ENCODE peak calls at places on chromosomes 1 and 21, in four cellular contexts. Z is neuronal stem cell; E is stimulated activated naive CD8-positive, alpha-beta T cell treated with anti-CD3 and anti-CD28 coated beads, Interleukin-15, amount 100 ng/mL, for 72 hours; R is AG08396. J is an unnamed sample.

GRCh38 chr1:29986986-29987385 is 736.4 kb downstream of the MATN1 start:
- DNase-seq in R (no peak), Z (no peak), E (no peak), J (no peak)

GRCh38 chr1:225559902-225560301 is 93.0 kb downstream of the ENAH start:
- DNase-seq in R (no peak), E (no peak), Z (no peak), J (no peak)

GRCh38 chr1:116986531-116987255 is 14.9 kb upstream of the CD101 start:
- DNase-seq in R (no peak), E (peak), Z (no peak), J (no peak)

GRCh38 chr1:75615664-75616435 is 4.9 kb upstream of the SLC44A5 start:
- DNase-seq in E (peak), R (peak), Z (peak), J (no peak)

GRCh38 chr1:214439352-214440119 is 111.9 kb downstream of the PTPN14 start:
- DNase-seq in Z (no peak), E (peak), R (no peak), J (peak)

GRCh38 chr1:47771766-47772165 is 225.4 kb downstream of the TRABD2B start:
- DNase-seq in R (no peak), E (no peak), Z (no peak), J (no peak)

GRCh38 chr1:179026813-179027664 is 1.3 kb downstream of the FAM20B start:
- DNase-seq in E (no peak), R (no peak), Z (no peak), J (no peak)

GRCh38 chr1:11156958-11157357 is 32.2 kb upstream of the ANGPTL7 start:
- DNase-seq in R (no peak), E (no peak), Z (no peak), J (no peak)

GRCh38 chr21:38376693-38377092 is 119.9 kb downstream of the KCNJ15 start:
- DNase-seq in R (no peak), E (no peak), Z (no peak), J (no peak)

GRCh38 chr1:202221911-202222909 is 28.6 kb downstream of the LGR6 start:
- DNase-seq in E (no peak), R (no peak), Z (no peak), J (peak)

GRCh38 chr1:211583011-211583995 is 4.3 kb upstream of the SLC30A1 start:
- DNase-seq in E (no peak), R (no peak), Z (no peak), J (no peak)

GRCh38 chr1:67645495-67646144 is 39.4 kb upstream of the GADD45A start:
- DNase-seq in E (no peak), Z (peak), R (no peak), J (no peak)

GRCh38 chr1:2127181-2128145 is 67.1 kb downstream of the FAAP20 start:
- DNase-seq in R (no peak), Z (no peak), E (no peak), J (no peak)

GRCh38 chr21:45029298-45029967 is 44.9 kb upstream of the ADARB1 start:
- DNase-seq in R (peak), Z (no peak), E (no peak), J (no peak)

GRCh38 chr1:151251656-151252470 is 2.7 kb upstream of the PSMD4 start:
- DNase-seq in E (peak), Z (peak), R (peak), J (no peak)

GRCh38 chr1:119622694-119623515 is 25.2 kb downstream of the ZNF697 start:
- DNase-seq in R (no peak), Z (no peak), E (no peak), J (no peak)

GRCh38 chr1:183593356-183593755 is 3.1 kb upstream of the NCF2 start:
- DNase-seq in R (no peak), E (no peak), Z (no peak), J (no peak)

GRCh38 chr1:156095906-156096508 is 13.7 kb upstream of the MEX3A start:
- DNase-seq in R (no peak), E (no peak), Z (no peak), J (no peak)

GRCh38 chr1:24228312-24228711 is 41.2 kb upstream of the IFNLR1 start:
- DNase-seq in Z (no peak), E (no peak), R (no peak), J (no peak)

GRCh38 chr1:67564193-67564592 is 120.8 kb upstream of the GADD45A start:
- DNase-seq in R (no peak), Z (no peak), E (no peak), J (no peak)

GRCh38 chr1:66523502-66523901 is 10.5 kb upstream of the SGIP1 start:
- DNase-seq in E (no peak), R (no peak), Z (no peak), J (no peak)

GRCh38 chr1:116941670-116942069 is 32.0 kb downstream of the PTGFRN start:
- DNase-seq in E (no peak), R (no peak), Z (no peak), J (no peak)

GRCh38 chr1:153774780-153775431 is at the start of gene SLC27A3:
- DNase-seq in R (peak), E (no peak), Z (no peak), J (no peak)

GRCh38 chr21:41566500-41567014 is 58.6 kb upstream of the TMPRSS2 start:
- DNase-seq in Z (no peak), E (no peak), R (no peak), J (no peak)

GRCh38 chr1:117770981-117771531 is 158.4 kb downstream of the GDAP2 start:
- DNase-seq in Z (no peak), R (no peak), E (no peak), J (no peak)

GRCh38 chr1:201296371-201296770 is 13.1 kb downstream of the PKP1 start:
- DNase-seq in E (no peak), R (no peak), Z (no peak), J (no peak)

GRCh38 chr1:3880429-3881190 is 19.5 kb downstream of the C1orf174 start:
- DNase-seq in Z (no peak), E (no peak), R (no peak), J (no peak)

GRCh38 chr1:234107416-234108021 is 203.0 kb downstream of the SLC35F3 start:
- DNase-seq in Z (no peak), R (no peak), E (no peak), J (no peak)